ENCODE peak calls at places on chromosome 5, in four cellular contexts. One of them, this sample, is unnamed.

GRCh38 chr5:175202461-175203065 is 241.4 kb downstream of the DRD1 start:
- DNase-seq in upper lobe of left lung: no peak
- DNase-seq in foreskin keratinocyte: peak
- DNase-seq in HCT116: peak
- DNase-seq in this sample: peak

GRCh38 chr5:116097301-116097700 is 12.5 kb downstream of the COMMD10 start:
- DNase-seq in upper lobe of left lung: no peak
- DNase-seq in HCT116: no peak
- DNase-seq in foreskin keratinocyte: peak
- DNase-seq in this sample: no peak

GRCh38 chr5:124519396-124519795 is 227.0 kb downstream of the ZNF608 start:
- DNase-seq in upper lobe of left lung: no peak
- DNase-seq in HCT116: no peak
- DNase-seq in foreskin keratinocyte: no peak
- DNase-seq in this sample: no peak

GRCh38 chr5:99033014-99033931 is 104.5 kb upstream of the CHD1 start:
- DNase-seq in HCT116: no peak
- DNase-seq in upper lobe of left lung: no peak
- DNase-seq in foreskin keratinocyte: no peak
- DNase-seq in this sample: no peak

GRCh38 chr5:120873083-120873482 is 409.0 kb downstream of the PRR16 start:
- DNase-seq in upper lobe of left lung: no peak
- DNase-seq in foreskin keratinocyte: no peak
- DNase-seq in HCT116: no peak
- DNase-seq in this sample: no peak

GRCh38 chr5:135012951-135013391 is 21.1 kb downstream of the PITX1 start:
- DNase-seq in upper lobe of left lung: no peak
- DNase-seq in foreskin keratinocyte: no peak
- DNase-seq in HCT116: no peak
- DNase-seq in this sample: no peak

GRCh38 chr5:78920604-78921003 is 64.5 kb downstream of the ARSB start:
- DNase-seq in HCT116: no peak
- DNase-seq in foreskin keratinocyte: no peak
- DNase-seq in upper lobe of left lung: no peak
- DNase-seq in this sample: no peak

GRCh38 chr5:150779397-150780179 is 1.0 kb downstream of the SMIM3 start:
- DNase-seq in foreskin keratinocyte: no peak
- DNase-seq in HCT116: no peak
- DNase-seq in upper lobe of left lung: no peak
- DNase-seq in this sample: no peak

GRCh38 chr5:174175869-174176268 is 130.4 kb downstream of the NSG2 start:
- DNase-seq in HCT116: no peak
- DNase-seq in foreskin keratinocyte: no peak
- DNase-seq in upper lobe of left lung: no peak
- DNase-seq in this sample: no peak

DNA sequence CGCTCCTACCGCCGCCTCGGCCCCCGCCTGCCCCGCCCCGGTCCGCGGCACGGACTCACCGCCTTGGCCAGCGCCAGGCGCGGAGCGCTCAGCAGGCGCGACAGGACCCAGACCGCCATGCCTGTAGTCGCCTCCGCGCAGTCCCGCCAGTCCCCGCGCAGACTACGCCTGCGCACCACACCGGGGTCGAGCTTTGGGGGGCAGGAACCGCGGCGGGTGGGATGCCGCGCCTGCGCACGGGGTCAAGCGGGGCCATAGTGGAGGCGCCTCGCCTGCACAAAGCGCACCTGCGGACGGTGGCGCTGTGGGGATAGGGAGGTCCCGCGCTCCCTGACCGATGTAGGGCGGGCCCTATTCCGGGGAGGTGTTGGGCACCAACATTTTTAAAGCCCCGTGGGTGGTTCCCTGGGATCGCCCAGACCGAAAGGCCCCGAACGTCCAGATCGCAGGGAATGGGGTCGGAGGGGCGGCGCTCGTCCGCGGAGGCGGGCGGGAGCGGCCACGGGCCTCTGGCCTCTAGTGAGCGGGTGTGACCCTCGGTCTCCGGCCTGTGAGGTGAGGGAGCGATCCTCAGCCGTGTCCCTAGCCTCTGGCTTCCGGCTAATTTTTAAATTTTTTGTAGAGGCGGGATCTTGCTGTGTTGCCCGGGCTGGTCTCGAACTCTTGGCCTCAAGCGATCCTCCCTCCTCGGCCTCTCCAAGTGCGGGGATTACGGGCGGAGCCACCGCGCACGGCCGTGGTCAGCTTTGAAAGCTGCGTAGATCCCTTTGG is 70.8 kb upstream of the LPCAT1 start:
- DNase-seq in HCT116: peak
- DNase-seq in upper lobe of left lung: peak
- DNase-seq in foreskin keratinocyte: no peak
- DNase-seq in this sample: no peak
- H3K27ac ChIP-seq in HCT116: peak
- H3K27ac ChIP-seq in upper lobe of left lung: peak
- H3K27ac ChIP-seq in foreskin keratinocyte: no peak
- H3K27ac ChIP-seq in this sample: no peak

GRCh38 chr5:106600803-106601202 is 1069.9 kb downstream of the EFNA5 start:
- DNase-seq in HCT116: no peak
- DNase-seq in upper lobe of left lung: no peak
- DNase-seq in foreskin keratinocyte: no peak
- DNase-seq in this sample: no peak
- H3K27ac ChIP-seq in HCT116: no peak
- H3K27ac ChIP-seq in upper lobe of left lung: no peak
- H3K27ac ChIP-seq in foreskin keratinocyte: no peak
- H3K27ac ChIP-seq in this sample: no peak

DNA sequence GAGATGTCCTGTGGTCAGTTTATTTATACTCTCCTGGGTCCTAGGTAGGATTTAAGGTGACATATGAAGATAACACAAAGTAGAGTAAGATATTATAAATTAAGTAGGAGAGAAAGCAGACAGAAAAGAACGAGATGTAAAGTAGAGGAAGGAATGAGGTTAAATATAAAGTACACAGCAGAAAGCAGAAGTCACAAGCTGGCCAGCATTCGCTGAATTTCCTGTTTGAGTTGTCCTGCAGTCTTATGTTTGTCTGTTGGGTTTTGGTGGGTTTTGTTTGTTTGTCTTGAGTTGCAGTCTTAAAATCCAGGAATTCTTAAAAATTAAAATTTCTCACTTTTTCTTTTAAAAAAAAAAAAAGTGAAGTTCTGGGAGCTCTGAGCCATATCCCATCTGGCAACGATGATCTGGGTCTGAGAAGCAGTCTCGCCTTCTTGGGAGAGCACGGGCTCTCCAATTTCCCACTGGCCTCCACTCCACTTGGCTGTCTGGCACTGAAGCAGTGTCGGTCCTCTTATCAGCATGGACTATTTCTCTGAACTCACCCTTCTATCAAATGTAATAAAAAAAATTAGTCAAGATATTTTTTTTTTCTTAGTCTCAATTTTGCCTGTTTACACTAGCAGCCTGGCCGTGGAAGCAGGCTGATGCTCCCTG is 2.0 kb downstream of the S100Z start:
- DNase-seq in foreskin keratinocyte: no peak
- DNase-seq in HCT116: no peak
- DNase-seq in upper lobe of left lung: no peak
- DNase-seq in this sample: no peak
- H3K27ac ChIP-seq in foreskin keratinocyte: no peak
- H3K27ac ChIP-seq in HCT116: no peak
- H3K27ac ChIP-seq in upper lobe of left lung: peak
- H3K27ac ChIP-seq in this sample: no peak

GRCh38 chr5:171571663-171572062 is 152.2 kb downstream of the FGF18 start:
- DNase-seq in foreskin keratinocyte: peak
- DNase-seq in upper lobe of left lung: no peak
- DNase-seq in HCT116: no peak
- DNase-seq in this sample: peak

GRCh38 chr5:171569065-171569712 is 149.7 kb downstream of the FGF18 start:
- DNase-seq in HCT116: no peak
- DNase-seq in foreskin keratinocyte: no peak
- DNase-seq in upper lobe of left lung: no peak
- DNase-seq in this sample: no peak

GRCh38 chr5:171568389-171568788 is 148.9 kb downstream of the FGF18 start:
- DNase-seq in foreskin keratinocyte: no peak
- DNase-seq in HCT116: no peak
- DNase-seq in upper lobe of left lung: no peak
- DNase-seq in this sample: no peak

GRCh38 chr5:171573021-171573420 is 153.6 kb downstream of the FGF18 start:
- DNase-seq in upper lobe of left lung: no peak
- DNase-seq in HCT116: no peak
- DNase-seq in foreskin keratinocyte: no peak
- DNase-seq in this sample: no peak

GRCh38 chr5:171570244-171570819 is 150.9 kb downstream of the FGF18 start:
- DNase-seq in HCT116: no peak
- DNase-seq in upper lobe of left lung: no peak
- DNase-seq in foreskin keratinocyte: no peak
- DNase-seq in this sample: no peak
- H3K27ac ChIP-seq in HCT116: no peak
- H3K27ac ChIP-seq in upper lobe of left lung: no peak
- H3K27ac ChIP-seq in foreskin keratinocyte: no peak
- H3K27ac ChIP-seq in this sample: no peak

GRCh38 chr5:388266-389196 is 54.4 kb upstream of the EXOC3 start:
- DNase-seq in foreskin keratinocyte: no peak
- DNase-seq in upper lobe of left lung: peak
- DNase-seq in HCT116: no peak
- DNase-seq in this sample: no peak

GRCh38 chr5:389197-389821 is 53.7 kb upstream of the EXOC3 start:
- DNase-seq in upper lobe of left lung: peak
- DNase-seq in foreskin keratinocyte: no peak
- DNase-seq in HCT116: no peak
- DNase-seq in this sample: no peak

GRCh38 chr5:387491-388265 is 55.3 kb upstream of the EXOC3 start:
- DNase-seq in foreskin keratinocyte: no peak
- DNase-seq in HCT116: no peak
- DNase-seq in upper lobe of left lung: no peak
- DNase-seq in this sample: no peak

GRCh38 chr5:385321-385720 is 57.7 kb upstream of the EXOC3 start:
- DNase-seq in upper lobe of left lung: no peak
- DNase-seq in HCT116: no peak
- DNase-seq in foreskin keratinocyte: no peak
- DNase-seq in this sample: no peak

GRCh38 chr5:386432-387341 is 56.3 kb upstream of the EXOC3 start:
- DNase-seq in upper lobe of left lung: no peak
- DNase-seq in foreskin keratinocyte: no peak
- DNase-seq in HCT116: no peak
- DNase-seq in this sample: no peak
- H3K27ac ChIP-seq in upper lobe of left lung: no peak
- H3K27ac ChIP-seq in foreskin keratinocyte: no peak
- H3K27ac ChIP-seq in HCT116: no peak
- H3K27ac ChIP-seq in this sample: no peak

GRCh38 chr5:94855543-94855942 is 237.1 kb downstream of the SLF1 start:
- DNase-seq in upper lobe of left lung: no peak
- DNase-seq in foreskin keratinocyte: no peak
- DNase-seq in HCT116: no peak
- DNase-seq in this sample: no peak

GRCh38 chr5:94849821-94850736 is 231.6 kb downstream of the SLF1 start:
- DNase-seq in foreskin keratinocyte: no peak
- DNase-seq in upper lobe of left lung: no peak
- DNase-seq in HCT116: peak
- DNase-seq in this sample: peak

GRCh38 chr5:94856257-94856656 is 237.8 kb downstream of the SLF1 start:
- DNase-seq in HCT116: no peak
- DNase-seq in upper lobe of left lung: no peak
- DNase-seq in foreskin keratinocyte: no peak
- DNase-seq in this sample: no peak

GRCh38 chr5:94850960-94851359 is 232.5 kb downstream of the SLF1 start:
- DNase-seq in foreskin keratinocyte: no peak
- DNase-seq in upper lobe of left lung: no peak
- DNase-seq in HCT116: no peak
- DNase-seq in this sample: no peak

DNA sequence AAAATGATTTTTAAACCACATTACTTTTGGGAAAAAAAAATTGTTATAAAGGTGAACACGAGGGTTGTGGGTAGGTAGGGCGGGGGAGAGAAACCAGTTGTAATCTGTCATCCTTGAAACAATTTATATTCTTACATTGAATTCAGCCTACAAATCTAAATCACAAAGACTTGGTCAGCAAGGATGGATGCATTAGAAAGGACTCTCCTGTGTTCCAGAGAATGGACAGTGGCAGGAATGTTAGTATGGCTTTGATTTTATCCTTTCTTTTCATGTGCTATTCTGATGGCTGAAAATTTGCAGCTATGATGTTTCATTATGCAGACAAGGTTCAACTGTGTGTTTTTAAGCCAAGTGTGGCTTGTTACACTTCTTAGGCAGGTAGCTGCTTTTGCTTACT is 234.7 kb downstream of the SLF1 start:
- DNase-seq in HCT116: no peak
- DNase-seq in foreskin keratinocyte: no peak
- DNase-seq in upper lobe of left lung: no peak
- DNase-seq in this sample: no peak
- H3K27ac ChIP-seq in HCT116: no peak
- H3K27ac ChIP-seq in foreskin keratinocyte: no peak
- H3K27ac ChIP-seq in upper lobe of left lung: no peak
- H3K27ac ChIP-seq in this sample: no peak

DNA sequence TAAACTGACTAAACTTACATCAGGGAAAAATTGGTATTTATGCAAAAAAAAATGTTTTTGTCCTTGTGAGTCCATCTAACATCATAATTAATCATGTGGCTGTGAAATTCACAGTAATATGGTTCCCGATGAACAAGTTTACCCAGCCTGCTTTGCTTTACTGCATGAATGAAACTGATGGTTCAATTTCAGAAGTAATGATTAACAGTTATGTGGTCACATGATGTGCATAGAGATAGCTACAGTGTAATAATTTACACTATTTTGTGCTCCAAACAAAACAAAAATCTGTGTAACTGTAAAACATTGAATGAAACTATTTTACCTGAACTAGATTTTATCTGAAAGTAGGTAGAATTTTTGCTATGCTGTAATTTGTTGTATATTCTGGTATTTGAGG is 16.6 kb upstream of the SRP19 start:
- DNase-seq in HCT116: no peak
- DNase-seq in upper lobe of left lung: no peak
- DNase-seq in foreskin keratinocyte: no peak
- DNase-seq in this sample: no peak
- H3K27ac ChIP-seq in HCT116: no peak
- H3K27ac ChIP-seq in upper lobe of left lung: no peak
- H3K27ac ChIP-seq in foreskin keratinocyte: no peak
- H3K27ac ChIP-seq in this sample: no peak